ENCODE peak calls at places on chromosomes 6 and 20, in four cellular contexts. H, Y, C and T are unnamed samples.

GRCh38 chr6:69289689-69290088 is 507.1 kb downstream of the LMBRD1 start:
- DNase-seq in H (no peak), Y (no peak), C (no peak), T (no peak)

GRCh38 chr20:54085910-54086309 is 15.5 kb upstream of the BCAS1 start:
- DNase-seq in H (no peak), Y (no peak), C (no peak), T (no peak)

GRCh38 chr6:113813207-113813606 is 43.9 kb upstream of the MARCKS start:
- DNase-seq in H (no peak), Y (peak; percentile 86), C (no peak), T (no peak)

GRCh38 chr20:49074521-49074920 is 28.4 kb downstream of the CSE1L start:
- DNase-seq in H (no peak), Y (no peak), C (no peak), T (no peak)

GRCh38 chr20:64229537-64230061 is 25.9 kb upstream of the PCMTD2 start:
- DNase-seq in H (no peak), Y (no peak), C (no peak), T (no peak)

GRCh38 chr6:3293271-3294155 is 34.8 kb downstream of the PSMG4 start:
- DNase-seq in H (no peak), Y (no peak), C (peak; percentile 12), T (peak; percentile 51)

GRCh38 chr6:38804368-38804767 is 89.3 kb downstream of the DNAH8 start:
- DNase-seq in H (no peak), Y (no peak), C (no peak), T (no peak)

GRCh38 chr6:42279144-42279781 is 61.6 kb upstream of the MRPS10 start:
- DNase-seq in H (no peak), Y (peak; percentile 71), C (peak; percentile 39), T (peak; percentile 71)

GRCh38 chr6:44416103-44416502 is 28.6 kb downstream of the CDC5L start:
- DNase-seq in H (no peak), Y (peak; percentile 58), C (no peak), T (no peak)

GRCh38 chr6:5085638-5086293 is 625 bp downstream of the PPP1R3G start:
- DNase-seq in H (no peak), Y (peak; percentile 30), C (peak; percentile 26), T (no peak)

GRCh38 chr20:63750807-63751470 is 11.4 kb downstream of the SLC2A4RG start:
- DNase-seq in H (no peak), Y (no peak), C (no peak), T (no peak)

GRCh38 chr6:35041086-35041855 is 99.9 kb downstream of the TCP11 start:
- DNase-seq in H (no peak), Y (no peak), C (no peak), T (peak; percentile 44)

GRCh38 chr20:56171087-56172012 is 77.2 kb upstream of the MC3R start:
- DNase-seq in H (no peak), Y (no peak), C (no peak), T (no peak)

GRCh38 chr20:63697868-63698545 is 1.6 kb downstream of the TNFRSF6B start:
- DNase-seq in H (no peak), Y (no peak), C (no peak), T (peak; percentile 66)

GRCh38 chr6:54655162-54655561 is 191.4 kb upstream of the FAM83B start:
- DNase-seq in H (no peak), Y (no peak), C (no peak), T (no peak)

GRCh38 chr6:32973934-32974333 is 5.5 kb downstream of the BRD2 start:
- DNase-seq in H (no peak), Y (peak; percentile 66), C (no peak), T (no peak)

GRCh38 chr6:43171284-43172126 is 436 bp downstream of the SRF start:
- DNase-seq in H (no peak), Y (no peak), C (no peak), T (no peak)

GRCh38 chr20:58892932-58893224 is 40.4 kb downstream of the GNAS start:
- DNase-seq in H (no peak), Y (no peak), C (no peak), T (no peak)

GRCh38 chr20:775679-776135 is 7.4 kb upstream of the SLC52A3 start:
- DNase-seq in H (no peak), Y (no peak), C (no peak), T (no peak)

GRCh38 chr20:64203037-64203777 is 39.0 kb downstream of the MYT1 start:
- DNase-seq in H (no peak), Y (no peak), C (no peak), T (no peak)

GRCh38 chr6:75775219-75775618 is 26.2 kb downstream of the MYO6 start:
- DNase-seq in H (no peak), Y (peak; percentile 19), C (no peak), T (no peak)

GRCh38 chr6:159729598-159729997 is 2.3 kb downstream of the WTAP start:
- DNase-seq in H (peak; percentile 30), Y (peak; percentile 30), C (no peak), T (no peak)

GRCh38 chr6:71123051-71123450 is 165.6 kb upstream of the OGFRL1 start:
- DNase-seq in H (no peak), Y (no peak), C (no peak), T (no peak)

GRCh38 chr6:139473731-139474130 is 99.3 kb upstream of the CITED2 start:
- DNase-seq in H (no peak), Y (no peak), C (no peak), T (no peak)

GRCh38 chr6:42010185-42010872 is 40.0 kb upstream of the TAF8 start:
- DNase-seq in H (no peak), Y (no peak), C (no peak), T (no peak)

GRCh38 chr20:20452254-20452676 is 84.4 kb downstream of the INSM1 start:
- DNase-seq in H (peak; percentile 63), Y (peak; percentile 78), C (no peak), T (no peak)

GRCh38 chr6:107911711-107912110 is 46.3 kb downstream of the SEC63 start:
- DNase-seq in H (no peak), Y (no peak), C (no peak), T (no peak)

GRCh38 chr20:6654490-6655247 is 112.8 kb upstream of the BMP2 start:
- DNase-seq in H (no peak), Y (no peak), C (no peak), T (no peak)

GRCh38 chr6:78629154-78629721 is 238.1 kb upstream of the IRAK1BP1 start:
- DNase-seq in H (no peak), Y (peak; percentile 14), C (no peak), T (no peak)

GRCh38 chr6:168155193-168155592 is 76.2 kb upstream of the FRMD1 start:
- DNase-seq in H (no peak), Y (peak; percentile 67), C (peak; percentile 61), T (peak; percentile 46)

GRCh38 chr20:1526310-1526709 is 31.2 kb downstream of the SIRPD start:
- DNase-seq in H (no peak), Y (no peak), C (no peak), T (no peak)

GRCh38 chr6:151675746-151676459 is 131.6 kb upstream of the ESR1 start:
- DNase-seq in H (peak; percentile 11), Y (peak; percentile 4), C (no peak), T (no peak)

GRCh38 chr6:61868507-61869080 is 417.4 kb downstream of the KHDRBS2 start:
- DNase-seq in H (no peak), Y (no peak), C (no peak), T (peak; percentile 57)

GRCh38 chr6:144149894-144150672 is at the start of gene STX11:
- DNase-seq in H (peak; percentile 57), Y (peak; percentile 29), C (peak; percentile 19), T (peak; percentile 78)

GRCh38 chr6:26272171-26272631 is 92.8 kb upstream of the BTN3A2 start:
- DNase-seq in H (no peak), Y (no peak), C (peak; percentile 50), T (peak; percentile 74)

GRCh38 chr6:91827151-91827550 is 1240.3 kb upstream of the MAP3K7 start:
- DNase-seq in H (no peak), Y (no peak), C (no peak), T (no peak)

GRCh38 chr6:8658391-8658790 is 223.0 kb upstream of the SLC35B3 start:
- DNase-seq in H (no peak), Y (no peak), C (no peak), T (no peak)

DNA sequence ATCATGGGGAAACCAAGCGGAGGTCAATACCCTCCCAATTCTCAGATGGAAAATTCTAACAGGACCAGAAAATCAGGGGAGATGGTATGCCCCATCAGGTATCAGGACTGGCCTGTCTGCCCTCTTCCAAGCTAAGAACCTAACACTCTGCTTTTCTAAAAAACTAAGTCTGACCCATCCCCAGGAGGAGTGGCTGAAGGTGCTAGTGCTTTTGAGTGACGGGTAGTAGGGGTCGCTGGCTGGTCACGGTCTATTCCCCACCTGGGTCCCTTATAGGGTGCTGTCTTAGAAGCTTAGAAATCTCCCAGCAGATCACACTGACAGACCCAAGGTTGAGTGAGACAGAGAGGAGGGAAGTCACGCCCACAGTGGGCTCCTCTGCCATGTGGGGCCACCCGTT is 9.6 kb downstream of the ABHD16A start:
- DNase-seq in H (no peak), Y (no peak), C (no peak), T (no peak)
- H3K36me3 ChIP-seq in H (peaks cover 29% of the 10 kb centered on the region), Y (peaks cover 63% of the 10 kb centered on the region), C (no peaks in the 10 kb centered on the region), T (peaks cover 74% of the 10 kb centered on the region)

DNA sequence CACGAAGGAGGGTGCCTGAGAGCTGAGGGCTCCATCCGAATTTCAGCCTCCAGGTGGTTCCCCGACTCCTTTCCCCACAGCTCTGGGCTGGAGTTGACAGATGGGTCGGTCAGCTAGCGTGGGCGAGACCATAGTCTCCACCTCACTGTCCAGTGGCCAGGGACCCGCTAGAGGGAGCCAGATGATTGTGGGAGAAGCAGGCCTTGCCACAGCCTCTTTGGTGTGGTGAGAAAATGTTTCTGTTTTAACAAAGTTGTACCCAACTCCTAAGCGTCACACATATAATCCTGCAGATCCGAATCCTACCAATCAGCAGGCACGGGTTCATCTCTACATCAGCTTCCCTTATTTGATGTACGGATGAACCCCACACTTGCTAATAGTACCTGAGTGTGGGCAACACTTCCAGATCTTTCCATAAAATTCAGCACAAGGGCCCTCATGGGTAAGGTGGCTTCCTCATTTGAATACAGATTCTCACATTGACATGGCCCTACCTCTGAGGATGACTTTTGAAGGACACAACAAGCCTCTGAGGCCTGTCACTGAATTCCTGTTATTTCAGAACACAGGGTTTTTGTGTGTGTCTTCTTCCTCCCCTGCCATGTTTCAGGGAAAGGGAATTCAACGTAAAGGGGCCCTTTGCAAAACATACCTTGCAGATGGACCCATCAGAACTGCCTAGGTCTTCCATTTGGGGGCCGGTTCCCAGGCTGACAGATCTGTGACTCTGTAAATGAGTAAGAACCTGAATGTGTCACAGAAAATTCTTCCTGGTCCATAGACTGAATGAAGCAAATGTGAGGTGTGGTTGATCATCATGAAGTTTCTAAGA is 103.2 kb upstream of the DUSP22 start:
- DNase-seq in H (peak; percentile 94), Y (peak; percentile 79), C (peak; percentile 84), T (peak; percentile 91)
- TF ChIP-seq POLR2A in H (no peak), Y (peak; percentile 54), C (no peak), T (no peak)

GRCh38 chr6:56541736-56542366 is 100.8 kb downstream of the DST start:
- DNase-seq in H (no peak), Y (no peak), C (no peak), T (no peak)
- H3K4me1 ChIP-seq in H (peaks cover 13% of the 10 kb centered on the region), Y (peaks cover 3% of the 10 kb centered on the region), C (no peaks in the 10 kb centered on the region), T (peaks cover 33% of the 10 kb centered on the region)

GRCh38 chr6:36110863-36111262 is 19.4 kb upstream of the MAPK13 start:
- DNase-seq in H (no peak), Y (no peak), C (no peak), T (no peak)
- H3K36me3 ChIP-seq in H (peaks cover 1% of the 10 kb centered on the region), Y (peaks cover 26% of the 10 kb centered on the region), C (no peaks in the 10 kb centered on the region), T (no peaks in the 10 kb centered on the region)